ENCODE peak calls at places on chromosomes 2 and 18, in eight cellular contexts. P is choroid plexus epithelial cell; I is GM23338; M is NCI-H748 treated with DMSO at 0.1 percent for 48 hours; T is stimulated activated CD8-positive, alpha-beta memory T cell treated with anti-CD3 and anti-CD28 coated beads, Interleukin-4, amount 100 ng/mL, for 24 hours; B is stimulated activated CD4-positive, alpha-beta T cell treated with anti-CD3 and anti-CD28 coated beads, Interleukin-4, amount 100 ng/mL, for 24 hours; S is esophagus squamous epithelium; R is T-helper 17 cell. W is an unnamed sample.

GRCh38 chr2:168766600-168766999 is 35.8 kb upstream of the NOSTRIN start:
- DNase-seq in P (no peak), I (no peak), M (no peak), T (no peak), B (no peak), S (no peak), R (no peak), W (no peak)

GRCh38 chr2:128282976-128283810 is 35.5 kb downstream of the HS6ST1 start:
- DNase-seq in P (no peak), I (no peak), M (no peak), T (no peak), B (no peak), S (no peak), R (no peak), W (no peak)

GRCh38 chr2:141508086-141508749 is 622.6 kb downstream of the LRP1B start:
- DNase-seq in P (no peak), I (no peak), M (no peak), T (no peak), B (no peak), S (no peak), R (no peak), W (no peak)

GRCh38 chr2:173669271-173669853 is 295.8 kb downstream of the SP3 start:
- DNase-seq in P (peak; percentile 35), I (no peak), M (no peak), T (no peak), B (no peak), S (no peak), R (no peak), W (no peak)

GRCh38 chr2:13758412-13758811 is 874.1 kb upstream of the LRATD1 start:
- DNase-seq in P (no peak), I (no peak), M (no peak), T (no peak), B (no peak), S (no peak), R (no peak), W (no peak)

GRCh38 chr2:26631815-26632214 is 9.4 kb downstream of the CIB4 start:
- DNase-seq in P (no peak), I (no peak), M (no peak), T (no peak), B (no peak), S (no peak), R (no peak), W (no peak)

GRCh38 chr2:68807821-68808266 is 63.4 kb downstream of the BMP10 start:
- DNase-seq in P (no peak), I (no peak), M (no peak), T (no peak), B (no peak), S (no peak), R (no peak), W (no peak)

GRCh38 chr18:67517224-67517765 is 775 bp upstream of the DSEL start:
- DNase-seq in P (no peak), I (peak; percentile 19), M (peak; percentile 36), T (no peak), B (no peak), S (no peak), R (no peak), W (peak; percentile 9)

GRCh38 chr18:61946449-61946848 is 53.6 kb upstream of the RNF152 start:
- DNase-seq in P (peak; percentile 58), I (no peak), M (no peak), T (no peak), B (no peak), S (no peak), R (no peak), W (no peak)

GRCh38 chr2:122851972-122852531 is 1096.6 kb downstream of the TSN start:
- DNase-seq in P (no peak), I (no peak), M (no peak), T (no peak), B (no peak), S (no peak), R (no peak), W (no peak)

GRCh38 chr2:209358992-209359391 is 64.9 kb upstream of the MAP2 start:
- DNase-seq in P (no peak), I (no peak), M (no peak), T (no peak), B (no peak), S (no peak), R (no peak), W (no peak)

GRCh38 chr18:48959921-48960920 is 9.5 kb upstream of the SMAD7 start:
- DNase-seq in P (peak; percentile 40), I (peak; percentile 95), M (peak; percentile 36), T (no peak), B (no peak), S (no peak), R (no peak), W (no peak)

GRCh38 chr2:236743623-236744280 is 174.1 kb downstream of the ACKR3 start:
- DNase-seq in P (peak; percentile 93), I (no peak), M (no peak), T (no peak), B (no peak), S (no peak), R (no peak), W (no peak)

GRCh38 chr2:74369976-74370375 is 10.1 kb downstream of the DCTN1 start:
- DNase-seq in P (no peak), I (no peak), M (no peak), T (no peak), B (no peak), S (no peak), R (no peak), W (no peak)

W was measured in stimulated activated naive CD8-positive, alpha-beta T cell treated with anti-CD3 and anti-CD28 coated beads, Interleukin-15, Interleukin-2, amounts not matched to agents 100 U/mL and 50 U/mL, for 24 hours.